ENCODE peak calls at places on chromosomes 1 and 21, in nine cellular contexts. N, Y, Q, L, C, M, A, U and D are unnamed samples.

GRCh38 chr1:208997726-208998312 is 585.7 kb upstream of the CAMK1G start:
- DNase-seq in N (peak; percentile 53), Y (no peak), Q (no peak), L (peak; percentile 6), C (no peak), M (no peak), A (no peak), U (no peak), D (no peak)

GRCh38 chr1:154445040-154445472 is 39.9 kb downstream of the IL6R start:
- DNase-seq in N (no peak), Y (no peak), Q (peak; percentile 95), L (no peak), C (no peak), M (no peak), A (no peak), U (no peak), D (no peak)

GRCh38 chr1:178918955-178919354 is 48.1 kb upstream of the ANGPTL1 start:
- DNase-seq in N (no peak), Y (no peak), Q (no peak), L (no peak), C (no peak), M (no peak), A (no peak), U (no peak), D (no peak)

GRCh38 chr1:7401814-7402547 is 369.1 kb upstream of the VAMP3 start:
- DNase-seq in N (peak; percentile 22), Y (peak; percentile 19), Q (peak; percentile 100), L (peak; percentile 98), C (no peak), M (peak; percentile 64), A (peak; percentile 44), U (no peak), D (no peak)

GRCh38 chr1:192849442-192849841 is 40.6 kb downstream of the RGS2 start:
- DNase-seq in N (no peak), Y (no peak), Q (no peak), L (no peak), C (no peak), M (no peak), A (no peak), U (no peak), D (no peak)

GRCh38 chr21:40793057-40793456 is 53.9 kb downstream of the DSCAM start:
- DNase-seq in N (no peak), Y (no peak), Q (peak; percentile 10), L (no peak), C (no peak), M (no peak), A (no peak), U (no peak), D (no peak)

GRCh38 chr1:32886012-32886827 is at the start of gene HPCA:
- DNase-seq in N (peak; percentile 76), Y (peak; percentile 61), Q (peak; percentile 48), L (peak; percentile 38), C (peak; percentile 96), M (no peak), A (peak; percentile 57), U (no peak), D (peak; percentile 68)

GRCh38 chr1:166843769-166844596 is 4.7 kb downstream of the POGK start:
- DNase-seq in N (no peak), Y (peak; percentile 44), Q (peak; percentile 14), L (no peak), C (no peak), M (no peak), A (no peak), U (no peak), D (no peak)

GRCh38 chr1:24715658-24716057 is 29.6 kb upstream of the CLIC4 start:
- DNase-seq in N (no peak), Y (no peak), Q (no peak), L (no peak), C (no peak), M (no peak), A (no peak), U (no peak), D (no peak)

GRCh38 chr1:36650200-36651065 is 167.7 kb upstream of the CSF3R start:
- DNase-seq in N (peak; percentile 73), Y (peak; percentile 75), Q (peak; percentile 37), L (peak; percentile 46), C (peak; percentile 69), M (no peak), A (peak; percentile 80), U (peak; percentile 73), D (peak; percentile 63)

GRCh38 chr1:7299994-7300393 is 471.1 kb upstream of the VAMP3 start:
- DNase-seq in N (no peak), Y (no peak), Q (peak; percentile 96), L (peak; percentile 49), C (no peak), M (no peak), A (no peak), U (no peak), D (no peak)

GRCh38 chr1:53546409-53547155 is 87.4 kb downstream of the DMRTB1 start:
- DNase-seq in N (peak; percentile 5), Y (no peak), Q (no peak), L (no peak), C (no peak), M (no peak), A (peak; percentile 22), U (peak; percentile 23), D (peak; percentile 16)

GRCh38 chr1:46039571-46040052 is 92.8 kb downstream of the PIK3R3 start:
- DNase-seq in N (no peak), Y (no peak), Q (peak; percentile 48), L (no peak), C (no peak), M (no peak), A (no peak), U (peak; percentile 60), D (no peak)

GRCh38 chr1:178361847-178362246 is 134.9 kb downstream of the CLEC20A start:
- DNase-seq in N (no peak), Y (no peak), Q (no peak), L (peak; percentile 21), C (no peak), M (no peak), A (no peak), U (no peak), D (no peak)

GRCh38 chr1:21099034-21099868 is 77.4 kb downstream of the EIF4G3 start:
- DNase-seq in N (no peak), Y (no peak), Q (peak; percentile 82), L (no peak), C (no peak), M (no peak), A (no peak), U (no peak), D (no peak)

GRCh38 chr1:149915429-149916192 is 2.0 kb downstream of the SV2A start:
- DNase-seq in N (no peak), Y (no peak), Q (no peak), L (no peak), C (peak; percentile 59), M (no peak), A (no peak), U (no peak), D (no peak)

GRCh38 chr1:61310538-61310937 is 228.2 kb downstream of the NFIA start:
- DNase-seq in N (no peak), Y (no peak), Q (no peak), L (no peak), C (no peak), M (no peak), A (no peak), U (no peak), D (no peak)

GRCh38 chr1:163085904-163086268 is 16.7 kb downstream of the RGS4 start:
- DNase-seq in N (no peak), Y (no peak), Q (peak; percentile 59), L (no peak), C (no peak), M (no peak), A (no peak), U (no peak), D (no peak)
- H3K27ac ChIP-seq in N (peak overlapping the region; percentile 82), Y (peak overlapping the region; percentile 22), Q (no peak overlapping the region), L (no peak overlapping the region), C (no peak overlapping the region), M (no peak overlapping the region), A (no peak overlapping the region), U (no peak overlapping the region), D (no peak overlapping the region)

GRCh38 chr1:110049801-110050601 is 15.6 kb downstream of the STRIP1 start:
- DNase-seq in N (peak; percentile 81), Y (no peak), Q (no peak), L (no peak), C (no peak), M (no peak), A (no peak), U (no peak), D (no peak)

GRCh38 chr1:110050602-110051261 is 16.3 kb downstream of the STRIP1 start:
- DNase-seq in N (no peak), Y (no peak), Q (peak; percentile 13), L (no peak), C (no peak), M (no peak), A (no peak), U (no peak), D (no peak)

GRCh38 chr1:110048240-110048639 is 13.8 kb downstream of the STRIP1 start:
- DNase-seq in N (no peak), Y (no peak), Q (no peak), L (no peak), C (no peak), M (no peak), A (peak; percentile 59), U (peak; percentile 46), D (no peak)

GRCh38 chr1:110048923-110049601 is 14.6 kb downstream of the STRIP1 start:
- DNase-seq in N (no peak), Y (peak; percentile 57), Q (no peak), L (no peak), C (no peak), M (no peak), A (peak; percentile 80), U (no peak), D (no peak)

GRCh38 chr1:110047463-110047862 is 13.0 kb downstream of the STRIP1 start:
- DNase-seq in N (no peak), Y (no peak), Q (no peak), L (peak; percentile 11), C (no peak), M (no peak), A (no peak), U (no peak), D (no peak)
- TF ChIP-seq CTCF in N (no peak), Y (no peak), Q (no peak), L (no peak), C (no peak), M (no peak), A (peak; percentile 10), U (no peak), D (no peak)

DNA sequence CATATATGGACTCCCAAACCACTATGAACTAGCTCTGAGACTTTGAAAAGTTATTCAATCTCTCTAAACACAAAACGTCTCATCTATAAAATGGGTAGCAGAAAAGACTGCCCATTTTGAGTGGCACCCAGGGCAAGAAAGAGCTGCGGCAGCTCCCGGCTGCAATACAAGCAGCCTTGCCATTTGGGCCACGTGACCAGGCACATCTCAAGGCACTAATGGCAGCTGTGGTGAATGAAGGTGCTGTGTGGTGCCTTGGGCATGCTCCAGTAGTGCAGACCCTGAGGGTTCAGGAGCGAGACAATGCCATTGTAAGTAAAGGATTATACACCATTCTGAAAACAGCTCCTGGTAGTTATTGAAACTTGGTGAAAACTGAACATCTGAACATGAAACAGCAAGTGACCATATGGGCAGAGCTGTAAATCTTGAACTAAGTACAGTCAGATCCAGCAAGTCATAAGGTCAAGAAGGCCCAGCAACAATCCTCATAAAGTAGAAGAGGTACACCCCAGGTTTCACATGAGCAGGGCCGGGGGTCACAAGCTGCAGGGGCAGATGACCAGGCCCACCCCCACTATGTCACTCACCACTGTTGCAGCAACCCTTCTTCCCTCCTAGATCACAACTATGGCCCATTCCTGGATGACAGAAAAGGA is 39.4 kb upstream of the HIVEP3 start:
- DNase-seq in N (no peak), Y (no peak), Q (no peak), L (no peak), C (no peak), M (no peak), A (no peak), U (no peak), D (no peak)
- H3K4me1 ChIP-seq in N (no peaks in the 10 kb centered on the region), Y (no peaks in the 10 kb centered on the region), Q (peaks cover 8% of the 10 kb centered on the region), L (peaks cover 29% of the 10 kb centered on the region), C (peaks cover 16% of the 10 kb centered on the region), M (no peaks in the 10 kb centered on the region), A (no peaks in the 10 kb centered on the region), U (no peaks in the 10 kb centered on the region), D (no peaks in the 10 kb centered on the region)

GRCh38 chr1:162349635-162350330 is 26.9 kb downstream of the SPATA46 start:
- DNase-seq in N (no peak), Y (no peak), Q (peak; percentile 77), L (peak; percentile 64), C (no peak), M (no peak), A (peak; percentile 57), U (no peak), D (no peak)
- H3K27ac ChIP-seq in N (no peak overlapping the region), Y (no peak overlapping the region), Q (peak overlapping the region; percentile 19), L (peak overlapping the region; percentile 40), C (no peak overlapping the region), M (no peak overlapping the region), A (peak overlapping the region; percentile 67), U (no peak overlapping the region), D (no peak overlapping the region)